ENCODE peak calls at places on chromosomes 4 and X, in five cellular contexts. F is NCI-H2171, T is OCI-M1, R is Right ventricle myocardium superior, U is body of pancreas. A is an unnamed sample.

GRCh38 chr4:35760706-35761278 is 483.5 kb downstream of the ARAP2 start:
- DNase-seq in F (no peak), T (peak), R (no peak), U (no peak), A (no peak)

GRCh38 chrX:49627030-49627777 is 28.4 kb downstream of the GAGE1 start:
- DNase-seq in F (no peak), T (peak), R (no peak), U (no peak), A (peak)

GRCh38 chr4:56757270-56757746 is 64.2 kb downstream of the SPINK2 start:
- DNase-seq in F (no peak), T (no peak), R (no peak), U (no peak), A (no peak)

GRCh38 chr4:137950286-137950685 is 291.9 kb downstream of the SLC7A11 start:
- DNase-seq in F (no peak), T (no peak), R (no peak), U (no peak), A (no peak)

GRCh38 chrX:47169726-47170515 is 23.7 kb upstream of the UBA1 start:
- DNase-seq in F (no peak), T (no peak), R (peak), U (no peak), A (peak)

GRCh38 chrX:119343856-119344255 is 55.3 kb upstream of the SLC25A43 start:
- DNase-seq in F (no peak), T (no peak), R (no peak), U (no peak), A (no peak)

GRCh38 chrX:129318375-129318774 is 204.9 kb downstream of the SMARCA1 start:
- DNase-seq in F (no peak), T (peak), R (no peak), U (no peak), A (no peak)

GRCh38 chr4:125736057-125736456 is 421.3 kb downstream of the FAT4 start:
- DNase-seq in F (no peak), T (peak), R (no peak), U (no peak), A (no peak)

GRCh38 chr4:72846280-72847111 is 223.0 kb downstream of the COX18 start:
- DNase-seq in F (no peak), T (peak), R (no peak), U (no peak), A (no peak)

GRCh38 chrX:3145716-3146115 is 104.4 kb downstream of the ARSF start:
- DNase-seq in F (no peak), T (no peak), R (no peak), U (no peak), A (no peak)

GRCh38 chr4:118767109-118767508 is 68.8 kb downstream of the SEC24D start:
- DNase-seq in F (no peak), T (peak), R (no peak), U (no peak), A (no peak)

GRCh38 chr4:174405923-174406322 is 116.4 kb downstream of the HPGD start:
- DNase-seq in F (no peak), T (no peak), R (no peak), U (no peak), A (no peak)

GRCh38 chr4:145732416-145732815 is 52.5 kb downstream of the C4orf51 start:
- DNase-seq in F (no peak), T (no peak), R (no peak), U (no peak), A (no peak)

GRCh38 chr4:7530026-7530562 is 95.4 kb upstream of the PSAPL1 start:
- DNase-seq in F (no peak), T (no peak), R (no peak), U (no peak), A (no peak)

GRCh38 chr4:169160825-169161224 is 109.9 kb downstream of the SH3RF1 start:
- DNase-seq in F (no peak), T (no peak), R (no peak), U (no peak), A (no peak)

GRCh38 chrX:26295425-26295824 is 79.5 kb downstream of the MAGEB5 start:
- DNase-seq in F (no peak), T (peak), R (no peak), U (no peak), A (no peak)

GRCh38 chr4:122309988-122310626 is 68.7 kb upstream of the ADAD1 start:
- DNase-seq in F (no peak), T (peak), R (no peak), U (no peak), A (no peak)

GRCh38 chr4:38805530-38806145 is 1.0 kb upstream of the TLR1 start:
- DNase-seq in F (no peak), T (peak), R (peak), U (no peak), A (peak)

GRCh38 chr4:139692300-139693012 is 26.8 kb downstream of the MGST2 start:
- DNase-seq in F (peak), T (peak), R (no peak), U (no peak), A (no peak)

GRCh38 chr4:122815248-122815647 is 11.4 kb upstream of the FGF2 start:
- DNase-seq in F (no peak), T (no peak), R (no peak), U (no peak), A (no peak)

GRCh38 chr4:86857341-86858052 is 8.3 kb upstream of the SLC10A6 start:
- DNase-seq in F (no peak), T (no peak), R (no peak), U (no peak), A (no peak)

GRCh38 chrX:118745570-118745969 is 18.2 kb downstream of the IL13RA1 start:
- DNase-seq in F (no peak), T (no peak), R (no peak), U (no peak), A (no peak)

GRCh38 chr4:134585972-134586371 is 384.4 kb upstream of the PABPC4L start:
- DNase-seq in F (no peak), T (no peak), R (no peak), U (no peak), A (no peak)

GRCh38 chr4:52950226-52950625 is 88.1 kb downstream of the RASL11B start:
- DNase-seq in F (no peak), T (no peak), R (no peak), U (no peak), A (no peak)

GRCh38 chr4:915595-915994 is 16.5 kb downstream of the GAK start:
- DNase-seq in F (no peak), T (peak), R (no peak), U (no peak), A (no peak)

GRCh38 chr4:184274288-184274951 is 56.7 kb upstream of the ENPP6 start:
- DNase-seq in F (no peak), T (no peak), R (no peak), U (no peak), A (no peak)

GRCh38 chr4:66575024-66575696 is 904.9 kb upstream of the EPHA5 start:
- DNase-seq in F (no peak), T (no peak), R (no peak), U (peak), A (no peak)

GRCh38 chr4:55321707-55322264 is 24.3 kb upstream of the SRD5A3 start:
- DNase-seq in F (peak), T (peak), R (no peak), U (peak), A (peak)

GRCh38 chr4:101669138-101669831 is 121.2 kb upstream of the BANK1 start:
- DNase-seq in F (no peak), T (no peak), R (no peak), U (no peak), A (no peak)

GRCh38 chrX:40262641-40263560 is 165.1 kb upstream of the BCOR start:
- DNase-seq in F (no peak), T (no peak), R (no peak), U (peak), A (no peak)

GRCh38 chr4:139986621-139987510 is 167.1 kb downstream of the MAML3 start:
- DNase-seq in F (no peak), T (no peak), R (no peak), U (no peak), A (no peak)

GRCh38 chr4:173264245-173264959 is 69.8 kb downstream of the HMGB2 start:
- DNase-seq in F (peak), T (peak), R (peak), U (peak), A (peak)

A was measured in left ventricle myocardium inferior.